ENCODE peak calls at places on chromosomes 2 and 18, in nine cellular contexts. One of them, this sample, is unnamed.

GRCh38 chr2:52365946-52366345 is 1334.0 kb upstream of the NRXN1 start:
- DNase-seq in iPS DF 6.9: no peak
- DNase-seq in heart left ventricle: no peak
- DNase-seq in aorta: no peak
- DNase-seq in CD8-positive, alpha-beta memory T cell: no peak
- DNase-seq in HCT116: no peak
- DNase-seq in left ventricle myocardium inferior: no peak
- DNase-seq in foreskin keratinocyte: no peak
- DNase-seq in ovary: no peak
- DNase-seq in this sample: no peak

GRCh38 chr2:191881982-191882816 is 35.3 kb upstream of the CAVIN2 start:
- DNase-seq in iPS DF 6.9: no peak
- DNase-seq in heart left ventricle: no peak
- DNase-seq in aorta: no peak
- DNase-seq in CD8-positive, alpha-beta memory T cell: no peak
- DNase-seq in HCT116: no peak
- DNase-seq in left ventricle myocardium inferior: no peak
- DNase-seq in foreskin keratinocyte: no peak
- DNase-seq in ovary: no peak
- DNase-seq in this sample: no peak

GRCh38 chr18:35089918-35090550 is 48.8 kb downstream of the MAPRE2 start:
- DNase-seq in iPS DF 6.9: no peak
- DNase-seq in heart left ventricle: no peak
- DNase-seq in aorta: no peak
- DNase-seq in CD8-positive, alpha-beta memory T cell: no peak
- DNase-seq in HCT116: no peak
- DNase-seq in left ventricle myocardium inferior: no peak
- DNase-seq in foreskin keratinocyte: peak; percentile 74
- DNase-seq in ovary: no peak
- DNase-seq in this sample: no peak

GRCh38 chr2:215695876-215696275 is 260.0 kb upstream of the FN1 start:
- DNase-seq in iPS DF 6.9: no peak
- DNase-seq in heart left ventricle: no peak
- DNase-seq in aorta: no peak
- DNase-seq in CD8-positive, alpha-beta memory T cell: no peak
- DNase-seq in HCT116: no peak
- DNase-seq in left ventricle myocardium inferior: no peak
- DNase-seq in foreskin keratinocyte: peak; percentile 49
- DNase-seq in ovary: no peak
- DNase-seq in this sample: no peak

GRCh38 chr2:42901076-42901645 is 108.8 kb upstream of the HAAO start:
- DNase-seq in iPS DF 6.9: no peak
- DNase-seq in heart left ventricle: no peak
- DNase-seq in aorta: no peak
- DNase-seq in CD8-positive, alpha-beta memory T cell: no peak
- DNase-seq in HCT116: no peak
- DNase-seq in left ventricle myocardium inferior: no peak
- DNase-seq in foreskin keratinocyte: no peak
- DNase-seq in ovary: no peak
- DNase-seq in this sample: no peak

GRCh38 chr2:231117148-231117547 is 7.7 kb downstream of the HTR2B start:
- DNase-seq in iPS DF 6.9: no peak
- DNase-seq in heart left ventricle: no peak
- DNase-seq in aorta: no peak
- DNase-seq in CD8-positive, alpha-beta memory T cell: no peak
- DNase-seq in HCT116: no peak
- DNase-seq in left ventricle myocardium inferior: no peak
- DNase-seq in foreskin keratinocyte: no peak
- DNase-seq in ovary: no peak
- DNase-seq in this sample: no peak

GRCh38 chr18:62778976-62779869 is 63.9 kb downstream of the PHLPP1 start:
- DNase-seq in iPS DF 6.9: no peak
- DNase-seq in heart left ventricle: no peak
- DNase-seq in aorta: no peak
- DNase-seq in CD8-positive, alpha-beta memory T cell: no peak
- DNase-seq in HCT116: no peak
- DNase-seq in left ventricle myocardium inferior: no peak
- DNase-seq in foreskin keratinocyte: no peak
- DNase-seq in ovary: no peak
- DNase-seq in this sample: no peak

GRCh38 chr2:19607931-19608762 is 249.7 kb upstream of the OSR1 start:
- DNase-seq in iPS DF 6.9: no peak
- DNase-seq in heart left ventricle: no peak
- DNase-seq in aorta: no peak
- DNase-seq in CD8-positive, alpha-beta memory T cell: no peak
- DNase-seq in HCT116: no peak
- DNase-seq in left ventricle myocardium inferior: no peak
- DNase-seq in foreskin keratinocyte: peak; percentile 69
- DNase-seq in ovary: no peak
- DNase-seq in this sample: no peak

GRCh38 chr18:24917767-24918166 is 434.2 kb downstream of the ZNF521 start:
- DNase-seq in iPS DF 6.9: no peak
- DNase-seq in heart left ventricle: no peak
- DNase-seq in aorta: no peak
- DNase-seq in CD8-positive, alpha-beta memory T cell: no peak
- DNase-seq in HCT116: no peak
- DNase-seq in left ventricle myocardium inferior: no peak
- DNase-seq in foreskin keratinocyte: no peak
- DNase-seq in ovary: no peak
- DNase-seq in this sample: no peak

GRCh38 chr2:40259900-40260299 is 192.0 kb downstream of the SLC8A1 start:
- DNase-seq in iPS DF 6.9: no peak
- DNase-seq in heart left ventricle: no peak
- DNase-seq in aorta: no peak
- DNase-seq in CD8-positive, alpha-beta memory T cell: no peak
- DNase-seq in HCT116: no peak
- DNase-seq in left ventricle myocardium inferior: no peak
- DNase-seq in foreskin keratinocyte: no peak
- DNase-seq in ovary: no peak
- DNase-seq in this sample: no peak

GRCh38 chr2:238459081-238459629 is 32.4 kb downstream of the ASB1 start:
- DNase-seq in iPS DF 6.9: no peak
- DNase-seq in heart left ventricle: peak; percentile 67
- DNase-seq in aorta: peak; percentile 68
- DNase-seq in CD8-positive, alpha-beta memory T cell: no peak
- DNase-seq in HCT116: no peak
- DNase-seq in left ventricle myocardium inferior: peak; percentile 67
- DNase-seq in foreskin keratinocyte: no peak
- DNase-seq in ovary: peak; percentile 29
- DNase-seq in this sample: peak; percentile 31

GRCh38 chr2:179226203-179226960 is 38.2 kb downstream of the SESTD1 start:
- DNase-seq in iPS DF 6.9: no peak
- DNase-seq in heart left ventricle: no peak
- DNase-seq in aorta: no peak
- DNase-seq in CD8-positive, alpha-beta memory T cell: no peak
- DNase-seq in HCT116: no peak
- DNase-seq in left ventricle myocardium inferior: no peak
- DNase-seq in foreskin keratinocyte: no peak
- DNase-seq in ovary: no peak
- DNase-seq in this sample: peak; percentile 34

GRCh38 chr2:95296036-95296435 is 1.1 kb upstream of the KCNIP3 start:
- DNase-seq in iPS DF 6.9: no peak
- DNase-seq in heart left ventricle: no peak
- DNase-seq in aorta: no peak
- DNase-seq in CD8-positive, alpha-beta memory T cell: no peak
- DNase-seq in HCT116: no peak
- DNase-seq in left ventricle myocardium inferior: no peak
- DNase-seq in foreskin keratinocyte: no peak
- DNase-seq in ovary: no peak
- DNase-seq in this sample: no peak

GRCh38 chr2:131394147-131394931 is 30.4 kb upstream of the RAB6D start:
- DNase-seq in iPS DF 6.9: no peak
- DNase-seq in heart left ventricle: no peak
- DNase-seq in aorta: no peak
- DNase-seq in CD8-positive, alpha-beta memory T cell: no peak
- DNase-seq in HCT116: no peak
- DNase-seq in left ventricle myocardium inferior: no peak
- DNase-seq in foreskin keratinocyte: peak; percentile 4
- DNase-seq in ovary: no peak
- DNase-seq in this sample: no peak

GRCh38 chr2:36770542-36771287 is 74.2 kb downstream of the VIT start:
- DNase-seq in iPS DF 6.9: peak; percentile 82
- DNase-seq in heart left ventricle: no peak
- DNase-seq in aorta: no peak
- DNase-seq in CD8-positive, alpha-beta memory T cell: no peak
- DNase-seq in HCT116: peak; percentile 51
- DNase-seq in left ventricle myocardium inferior: no peak
- DNase-seq in foreskin keratinocyte: peak; percentile 58
- DNase-seq in ovary: no peak
- DNase-seq in this sample: no peak

GRCh38 chr2:241608881-241609280 is 28.1 kb downstream of the THAP4 start:
- DNase-seq in iPS DF 6.9: no peak
- DNase-seq in heart left ventricle: no peak
- DNase-seq in aorta: no peak
- DNase-seq in CD8-positive, alpha-beta memory T cell: no peak
- DNase-seq in HCT116: no peak
- DNase-seq in left ventricle myocardium inferior: no peak
- DNase-seq in foreskin keratinocyte: no peak
- DNase-seq in ovary: no peak
- DNase-seq in this sample: no peak

GRCh38 chr2:24831216-24831615 is 38.0 kb downstream of the CENPO start:
- DNase-seq in iPS DF 6.9: no peak
- DNase-seq in heart left ventricle: no peak
- DNase-seq in aorta: no peak
- DNase-seq in CD8-positive, alpha-beta memory T cell: no peak
- DNase-seq in HCT116: no peak
- DNase-seq in left ventricle myocardium inferior: no peak
- DNase-seq in foreskin keratinocyte: no peak
- DNase-seq in ovary: peak; percentile 10
- DNase-seq in this sample: no peak

DNA sequence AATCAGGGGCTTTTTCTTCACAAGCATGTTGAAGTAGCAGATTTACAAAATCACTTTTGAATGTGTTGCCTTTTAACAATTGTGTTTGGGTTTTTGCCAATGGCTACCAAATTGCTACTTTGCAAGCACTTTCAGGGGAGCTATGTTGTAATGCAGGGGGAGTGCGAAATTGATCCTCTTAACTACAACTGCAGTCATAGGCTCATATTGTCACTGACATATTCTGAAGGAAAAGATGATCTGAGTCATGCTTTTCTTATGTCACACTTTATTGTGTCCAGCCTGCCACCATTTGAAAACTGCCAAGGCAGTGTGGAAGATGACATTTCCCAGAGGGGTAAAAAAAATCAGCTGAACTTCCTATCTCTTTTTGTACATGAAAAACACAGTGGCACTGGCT is 74.9 kb downstream of the GPD2 start:
- DNase-seq in iPS DF 6.9: no peak
- DNase-seq in heart left ventricle: no peak
- DNase-seq in aorta: no peak
- DNase-seq in CD8-positive, alpha-beta memory T cell: no peak
- DNase-seq in HCT116: no peak
- DNase-seq in left ventricle myocardium inferior: no peak
- DNase-seq in foreskin keratinocyte: no peak
- DNase-seq in ovary: no peak
- DNase-seq in this sample: no peak
- H3K27ac ChIP-seq in iPS DF 6.9: no peak overlapping the region
- H3K27ac ChIP-seq in heart left ventricle: no peak overlapping the region
- H3K27ac ChIP-seq in aorta: no peak overlapping the region
- H3K27ac ChIP-seq in CD8-positive, alpha-beta memory T cell: no peak overlapping the region
- H3K27ac ChIP-seq in HCT116: no peak overlapping the region
- H3K27ac ChIP-seq in left ventricle myocardium inferior: no peak overlapping the region
- H3K27ac ChIP-seq in foreskin keratinocyte: no peak overlapping the region
- H3K27ac ChIP-seq in ovary: no peak overlapping the region
- H3K27ac ChIP-seq in this sample: no peak overlapping the region

DNA sequence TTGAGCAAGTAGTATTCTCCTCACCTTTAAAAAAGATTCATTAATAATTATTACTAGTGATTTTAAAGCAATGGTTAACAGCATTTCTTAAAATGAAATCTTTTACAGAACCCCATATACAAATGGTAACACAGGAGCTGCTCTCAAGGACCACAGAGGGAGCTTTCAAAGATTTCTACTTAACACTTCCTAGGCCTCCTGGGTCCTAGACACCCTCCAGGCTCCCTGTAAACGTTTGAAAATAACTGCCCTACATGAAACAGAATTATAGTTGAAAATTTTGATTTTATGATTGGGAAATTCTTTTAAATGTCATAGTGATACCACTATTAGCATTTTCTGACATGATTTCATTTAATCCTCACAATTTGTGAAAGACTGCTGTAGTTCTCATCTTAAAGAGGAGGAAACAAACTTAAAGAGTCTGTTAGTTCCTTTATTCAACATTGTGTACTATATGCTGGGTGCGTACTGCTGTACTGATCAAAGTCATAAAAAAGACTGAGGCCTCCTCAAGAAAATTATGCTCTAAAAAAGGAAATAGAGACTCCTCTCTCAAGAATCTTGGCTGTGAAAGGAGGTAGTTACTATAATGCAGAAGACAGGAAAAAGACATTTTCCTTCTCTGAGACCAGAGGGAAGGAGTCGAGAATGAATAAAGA is 10.6 kb downstream of the CUL3 start:
- DNase-seq in iPS DF 6.9: no peak
- DNase-seq in heart left ventricle: no peak
- DNase-seq in aorta: no peak
- DNase-seq in CD8-positive, alpha-beta memory T cell: no peak
- DNase-seq in HCT116: no peak
- DNase-seq in left ventricle myocardium inferior: no peak
- DNase-seq in foreskin keratinocyte: no peak
- DNase-seq in ovary: no peak
- DNase-seq in this sample: no peak
- H3K4me1 ChIP-seq in iPS DF 6.9: peaks cover 1% of the 10 kb centered on the region
- H3K4me1 ChIP-seq in heart left ventricle: peaks cover 97% of the 10 kb centered on the region
- H3K4me1 ChIP-seq in aorta: peaks cover 9% of the 10 kb centered on the region
- H3K4me1 ChIP-seq in CD8-positive, alpha-beta memory T cell: peaks cover 85% of the 10 kb centered on the region
- H3K4me1 ChIP-seq in HCT116: no peaks in the 10 kb centered on the region
- H3K4me1 ChIP-seq in left ventricle myocardium inferior: peaks cover 100% of the 10 kb centered on the region
- H3K4me1 ChIP-seq in foreskin keratinocyte: peaks cover 17% of the 10 kb centered on the region
- H3K4me1 ChIP-seq in ovary: peaks cover 14% of the 10 kb centered on the region
- H3K4me1 ChIP-seq in this sample: peaks cover 16% of the 10 kb centered on the region

DNA sequence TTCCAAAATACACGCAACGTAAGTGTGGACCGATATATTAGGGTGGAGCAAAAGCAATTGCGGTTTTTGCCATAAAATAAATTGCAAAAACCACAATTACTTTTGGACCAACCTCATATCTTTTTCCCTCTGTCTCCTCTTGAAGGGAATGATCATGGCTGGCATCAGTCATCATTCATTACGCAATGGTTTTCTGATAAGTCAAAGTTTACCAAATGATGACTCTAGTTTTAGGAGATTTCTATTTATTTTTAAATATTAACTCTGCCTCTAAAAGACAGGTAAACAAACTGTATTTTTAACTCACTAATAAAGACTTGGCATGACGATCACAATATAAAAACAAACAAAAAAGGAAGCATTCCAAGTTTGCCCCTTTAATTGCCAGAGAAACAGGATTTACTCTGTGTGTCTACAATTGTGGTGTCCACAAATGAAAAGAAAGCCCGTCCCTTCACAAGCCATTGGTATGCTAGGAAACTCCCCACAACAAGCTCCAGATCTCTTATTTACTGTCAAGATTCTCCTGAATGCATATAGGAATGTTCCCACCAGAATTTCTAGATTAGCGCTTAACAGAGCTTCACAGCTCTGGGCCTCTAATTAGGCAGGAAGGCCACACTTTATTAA is 61.3 kb downstream of the IRS1 start:
- DNase-seq in iPS DF 6.9: no peak
- DNase-seq in heart left ventricle: no peak
- DNase-seq in aorta: no peak
- DNase-seq in CD8-positive, alpha-beta memory T cell: no peak
- DNase-seq in HCT116: no peak
- DNase-seq in left ventricle myocardium inferior: no peak
- DNase-seq in foreskin keratinocyte: no peak
- DNase-seq in ovary: no peak
- DNase-seq in this sample: no peak
- H3K27ac ChIP-seq in iPS DF 6.9: no peak overlapping the region
- H3K27ac ChIP-seq in heart left ventricle: peak overlapping the region; percentile 11
- H3K27ac ChIP-seq in aorta: no peak overlapping the region
- H3K27ac ChIP-seq in CD8-positive, alpha-beta memory T cell: no peak overlapping the region
- H3K27ac ChIP-seq in HCT116: peak overlapping the region; percentile 32
- H3K27ac ChIP-seq in left ventricle myocardium inferior: peak overlapping the region; percentile 74
- H3K27ac ChIP-seq in foreskin keratinocyte: no peak overlapping the region
- H3K27ac ChIP-seq in ovary: no peak overlapping the region
- H3K27ac ChIP-seq in this sample: no peak overlapping the region

GRCh38 chr18:9779630-9780029 is 71.5 kb downstream of the RAB31 start:
- DNase-seq in iPS DF 6.9: no peak
- DNase-seq in heart left ventricle: no peak
- DNase-seq in aorta: no peak
- DNase-seq in CD8-positive, alpha-beta memory T cell: no peak
- DNase-seq in HCT116: no peak
- DNase-seq in left ventricle myocardium inferior: no peak
- DNase-seq in foreskin keratinocyte: peak; percentile 36
- DNase-seq in ovary: no peak
- DNase-seq in this sample: no peak
- H3K4me1 ChIP-seq in iPS DF 6.9: no peaks in the 10 kb centered on the region
- H3K4me1 ChIP-seq in heart left ventricle: peaks cover 42% of the 10 kb centered on the region
- H3K4me1 ChIP-seq in aorta: peaks cover 3% of the 10 kb centered on the region
- H3K4me1 ChIP-seq in CD8-positive, alpha-beta memory T cell: no peaks in the 10 kb centered on the region
- H3K4me1 ChIP-seq in HCT116: peaks cover 37% of the 10 kb centered on the region
- H3K4me1 ChIP-seq in left ventricle myocardium inferior: no peaks in the 10 kb centered on the region
- H3K4me1 ChIP-seq in foreskin keratinocyte: peaks cover 7% of the 10 kb centered on the region
- H3K4me1 ChIP-seq in ovary: peaks cover 10% of the 10 kb centered on the region
- H3K4me1 ChIP-seq in this sample: peaks cover 3% of the 10 kb centered on the region

This sample was measured in pancreas.